ENCODE peak calls at places on chromosomes 11 and 22, in seven cellular contexts. A is AG09319, U is lower lobe of right lung, S is Calu3, D is endothelial cell, Y is dorsolateral prefrontal cortex, V is GM10248. G is an unnamed sample.

GRCh38 chr11:73274722-73275380 is 2.7 kb downstream of the P2RY6 start:
- DNase-seq in A (no peak), V (no peak), U (no peak), S (no peak), Y (no peak), D (no peak), G (no peak)

GRCh38 chr11:32466279-32466915 is 31.1 kb upstream of the WT1 start:
- DNase-seq in D (no peak), Y (no peak), S (no peak), A (no peak), V (no peak), U (no peak), G (no peak)

GRCh38 chr11:36431429-36432092 is 78.5 kb downstream of the TRAF6 start:
- DNase-seq in Y (no peak), S (peak), U (no peak), A (peak), V (no peak), D (no peak), G (peak)

GRCh38 chr22:19117111-19117512 is 5.1 kb downstream of the DGCR2 start:
- DNase-seq in U (no peak), S (no peak), V (no peak), A (no peak), D (no peak), Y (no peak), G (no peak)

GRCh38 chr11:72573380-72573949 is 100.8 kb downstream of the PDE2A start:
- DNase-seq in D (peak), A (no peak), V (peak), U (no peak), S (peak), Y (no peak), G (no peak)

GRCh38 chr11:35418282-35418846 is 994 bp downstream of the SLC1A2 start:
- DNase-seq in A (no peak), U (peak), S (peak), D (no peak), Y (peak), V (no peak), G (no peak)

GRCh38 chr11:26579683-26580082 is 7.6 kb upstream of the MUC15 start:
- DNase-seq in Y (no peak), S (no peak), D (no peak), A (no peak), U (no peak), V (no peak), G (no peak)

GRCh38 chr11:87101956-87102355 is 64.2 kb downstream of the TMEM135 start:
- DNase-seq in Y (no peak), S (no peak), A (no peak), D (no peak), V (no peak), U (no peak), G (no peak)

GRCh38 chr11:16815047-16815767 is 76.8 kb downstream of the C11orf58 start:
- DNase-seq in A (no peak), U (peak), Y (peak), D (no peak), V (no peak), S (no peak), G (no peak)

GRCh38 chr22:46060292-46061123 is 83.5 kb upstream of the WNT7B start:
- DNase-seq in Y (peak), V (no peak), D (no peak), U (peak), S (no peak), A (no peak), G (no peak)

GRCh38 chr11:48127521-48128183 is 89.0 kb upstream of the OR4B1 start:
- DNase-seq in S (no peak), A (no peak), U (no peak), D (no peak), V (no peak), Y (no peak), G (no peak)

GRCh38 chr22:19810381-19811141 is 44.1 kb downstream of the GNB1L start:
- DNase-seq in A (no peak), S (no peak), D (peak), U (peak), V (no peak), Y (no peak), G (no peak)

GRCh38 chr22:40654522-40655167 is 18.1 kb upstream of the MRTFA start:
- DNase-seq in Y (peak), D (peak), U (no peak), V (no peak), A (peak), S (peak), G (peak)

GRCh38 chr22:41810022-41810421 is 9.5 kb downstream of the CCDC134 start:
- DNase-seq in A (no peak), S (no peak), D (no peak), U (no peak), V (no peak), Y (no peak), G (no peak)

GRCh38 chr11:690738-691633 is 4.0 kb downstream of the DEAF1 start:
- DNase-seq in D (no peak), U (no peak), S (no peak), Y (peak), A (no peak), V (no peak), G (no peak)

GRCh38 chr11:95487391-95487790 is 256.4 kb upstream of the SESN3 start:
- DNase-seq in S (no peak), Y (no peak), V (peak), A (no peak), U (no peak), D (no peak), G (no peak)

GRCh38 chr22:27879923-27880322 is 39.1 kb downstream of the PITPNB start:
- DNase-seq in Y (no peak), S (peak), U (no peak), V (peak), A (no peak), D (peak), G (no peak)

GRCh38 chr11:120539681-120540369 is 28.3 kb downstream of the GRIK4 start:
- DNase-seq in U (no peak), V (no peak), S (no peak), A (no peak), D (no peak), Y (no peak), G (no peak)

GRCh38 chr11:20388096-20389055 is 860 bp downstream of the PRMT3 start:
- DNase-seq in V (peak), Y (no peak), U (no peak), D (no peak), A (no peak), S (peak), G (no peak)

GRCh38 chr11:105164226-105164625 is 24.7 kb upstream of the CARD18 start:
- DNase-seq in Y (no peak), D (no peak), A (no peak), U (no peak), S (no peak), V (no peak), G (no peak)

GRCh38 chr22:46074771-46075551 is 75.4 kb upstream of the PPARA start:
- DNase-seq in Y (no peak), D (no peak), V (no peak), S (peak), A (no peak), U (peak), G (no peak)

GRCh38 chr11:110472858-110473257 is 43.1 kb downstream of the FDX1 start:
- DNase-seq in A (no peak), S (peak), D (no peak), V (no peak), U (no peak), Y (no peak), G (no peak)

GRCh38 chr11:121544956-121545355 is 92.2 kb upstream of the SORL1-AS1 start:
- DNase-seq in S (no peak), V (no peak), A (no peak), Y (no peak), U (no peak), D (no peak), G (no peak)

GRCh38 chr11:87083029-87083428 is 45.3 kb downstream of the TMEM135 start:
- DNase-seq in Y (no peak), S (no peak), U (no peak), A (no peak), D (no peak), V (no peak), G (no peak)

GRCh38 chr11:130145975-130146776 is 13.4 kb upstream of the ST14 start:
- DNase-seq in A (no peak), V (no peak), D (peak), Y (no peak), S (peak), U (peak), G (no peak)
- TF ChIP-seq CTCF in A (peak), V (peak), D (no peak), Y (peak), S (no peak), U (peak), G (peak)

GRCh38 chr22:24437820-24438328 is 10.5 kb downstream of the ADORA2A start:
- DNase-seq in Y (no peak), U (no peak), A (no peak), S (no peak), D (no peak), V (peak), G (no peak)
- TF ChIP-seq CTCF in Y (no peak), U (no peak), A (no peak), S (no peak), D (no peak), V (no peak), G (no peak)

GRCh38 chr11:93359396-93359795 is 28.9 kb downstream of the DEUP1 start:
- DNase-seq in U (no peak), D (no peak), S (no peak), V (no peak), Y (no peak), A (no peak), G (no peak)

GRCh38 chr11:93361435-93361834 is 30.9 kb downstream of the DEUP1 start:
- DNase-seq in D (no peak), V (no peak), U (no peak), Y (no peak), A (no peak), S (no peak), G (no peak)
- TF ChIP-seq CTCF in D (peak), V (no peak), U (no peak), Y (no peak), A (no peak), S (no peak), G (no peak)

GRCh38 chr11:5274340-5274739 is 4.6 kb upstream of the HBE1 start:
- DNase-seq in S (no peak), D (no peak), A (no peak), V (no peak), Y (no peak), U (no peak), G (no peak)
- TF ChIP-seq CTCF in S (no peak), D (no peak), A (no peak), V (no peak), Y (no peak), U (no peak), G (no peak)

GRCh38 chr11:66263785-66264184 is 4.7 kb upstream of the RAB1B start:
- DNase-seq in A (no peak), Y (no peak), S (no peak), D (no peak), U (no peak), V (no peak), G (no peak)

GRCh38 chr11:66266378-66267038 is 1.9 kb upstream of the RAB1B start:
- DNase-seq in D (no peak), V (no peak), U (no peak), Y (no peak), A (no peak), S (no peak), G (no peak)

GRCh38 chr11:66265531-66266377 is 2.7 kb upstream of the RAB1B start:
- DNase-seq in U (no peak), V (no peak), A (no peak), D (no peak), S (no peak), Y (no peak), G (no peak)

GRCh38 chr11:66264383-66264782 is 4.1 kb upstream of the RAB1B start:
- DNase-seq in D (no peak), U (no peak), S (no peak), V (no peak), Y (no peak), A (no peak), G (no peak)

GRCh38 chr11:66264893-66265292 is 3.5 kb upstream of the RAB1B start:
- DNase-seq in Y (no peak), U (no peak), V (no peak), D (no peak), A (no peak), S (peak), G (no peak)
- TF ChIP-seq CTCF in Y (no peak), U (peak), V (peak), D (peak), A (peak), S (peak), G (peak)

GRCh38 chr11:134124660-134125451 is 56.0 kb downstream of the JAM3 start:
- DNase-seq in D (peak), S (peak), Y (peak), U (peak), A (no peak), V (no peak), G (no peak)
- TF ChIP-seq CTCF in D (no peak), S (no peak), Y (no peak), U (no peak), A (no peak), V (no peak), G (no peak)

DNA sequence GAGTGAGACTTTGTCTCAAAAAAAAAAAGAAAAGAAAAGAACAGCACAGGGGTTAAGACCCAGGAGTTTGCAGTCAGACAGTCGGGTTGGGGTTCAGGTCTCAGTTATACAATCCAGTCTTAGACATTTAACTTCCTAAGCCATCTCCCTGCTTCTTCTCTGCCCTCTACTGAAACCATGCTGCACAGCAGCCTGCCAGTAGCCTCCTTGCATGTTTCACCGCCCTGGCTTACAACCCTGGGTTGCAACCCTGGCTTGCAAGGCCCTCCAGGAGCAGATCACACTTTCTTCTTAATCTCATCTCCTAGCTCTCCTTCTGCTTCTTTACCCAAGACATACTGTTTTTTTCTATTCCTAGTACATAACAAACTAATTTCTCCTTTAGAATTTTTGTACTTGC is 5.9 kb upstream of the B3GAT3 start:
- DNase-seq in A (no peak), Y (no peak), U (no peak), D (no peak), V (no peak), S (no peak), G (no peak)
- TF ChIP-seq CTCF in A (no peak), Y (no peak), U (no peak), D (no peak), V (no peak), S (no peak), G (no peak)

GRCh38 chr11:76151561-76152085 is 54.7 kb downstream of the WNT11 start:
- DNase-seq in U (no peak), V (no peak), Y (no peak), S (no peak), D (no peak), A (no peak), G (no peak)

GRCh38 chr11:76149713-76150112 is 56.6 kb downstream of the WNT11 start:
- DNase-seq in A (no peak), S (no peak), Y (no peak), U (no peak), D (no peak), V (no peak), G (no peak)

GRCh38 chr11:76148207-76148606 is 58.1 kb downstream of the WNT11 start:
- DNase-seq in A (no peak), U (no peak), Y (no peak), D (no peak), V (no peak), S (no peak), G (no peak)

GRCh38 chr11:76148941-76149613 is 57.2 kb downstream of the WNT11 start:
- DNase-seq in D (no peak), Y (no peak), S (peak), V (no peak), A (no peak), U (no peak), G (no peak)

GRCh38 chr11:76150141-76150540 is 56.2 kb downstream of the WNT11 start:
- DNase-seq in A (no peak), D (no peak), Y (no peak), U (no peak), V (no peak), S (no peak), G (no peak)
- TF ChIP-seq CTCF in A (no peak), D (no peak), Y (no peak), U (no peak), V (no peak), S (no peak), G (no peak)

DNA sequence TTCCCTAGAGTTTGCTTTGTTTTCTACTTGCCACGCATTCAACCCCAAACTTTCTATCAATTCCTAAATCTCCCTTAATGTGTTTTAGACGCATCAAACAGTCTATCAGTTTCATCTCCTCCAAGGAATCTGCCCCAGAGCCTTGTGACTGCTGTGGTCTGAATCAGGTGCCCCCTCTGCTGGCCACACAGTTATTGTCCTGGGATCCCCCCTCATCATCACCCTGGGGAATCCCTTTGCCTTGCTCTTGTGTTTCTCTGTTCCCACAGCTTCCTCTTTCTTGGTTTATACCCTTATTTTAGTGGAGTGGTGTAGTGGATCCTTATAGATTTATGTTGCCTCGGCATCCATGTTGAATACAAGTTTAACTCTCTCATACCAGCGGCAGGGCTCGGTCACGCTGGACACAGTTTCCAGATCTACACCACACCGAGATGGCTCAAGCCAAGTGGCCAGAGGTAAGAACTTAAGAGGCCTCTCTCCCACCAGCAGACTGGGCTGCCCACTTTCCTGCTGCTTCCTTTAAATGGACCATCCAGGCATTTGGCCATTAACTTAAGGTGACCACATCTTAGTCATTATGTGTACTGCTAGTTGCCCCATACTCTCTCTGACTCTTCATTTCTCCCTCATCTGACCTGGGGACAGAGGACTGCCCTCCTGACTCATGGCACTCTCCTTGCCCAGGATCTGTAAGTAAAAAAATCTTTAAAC is 8.2 kb downstream of the UPB1 start:
- DNase-seq in D (peak), Y (peak), V (peak), S (peak), U (peak), A (no peak), G (no peak)
- TF ChIP-seq CTCF in D (peak), Y (peak), V (peak), S (peak), U (peak), A (peak), G (peak)

DNA sequence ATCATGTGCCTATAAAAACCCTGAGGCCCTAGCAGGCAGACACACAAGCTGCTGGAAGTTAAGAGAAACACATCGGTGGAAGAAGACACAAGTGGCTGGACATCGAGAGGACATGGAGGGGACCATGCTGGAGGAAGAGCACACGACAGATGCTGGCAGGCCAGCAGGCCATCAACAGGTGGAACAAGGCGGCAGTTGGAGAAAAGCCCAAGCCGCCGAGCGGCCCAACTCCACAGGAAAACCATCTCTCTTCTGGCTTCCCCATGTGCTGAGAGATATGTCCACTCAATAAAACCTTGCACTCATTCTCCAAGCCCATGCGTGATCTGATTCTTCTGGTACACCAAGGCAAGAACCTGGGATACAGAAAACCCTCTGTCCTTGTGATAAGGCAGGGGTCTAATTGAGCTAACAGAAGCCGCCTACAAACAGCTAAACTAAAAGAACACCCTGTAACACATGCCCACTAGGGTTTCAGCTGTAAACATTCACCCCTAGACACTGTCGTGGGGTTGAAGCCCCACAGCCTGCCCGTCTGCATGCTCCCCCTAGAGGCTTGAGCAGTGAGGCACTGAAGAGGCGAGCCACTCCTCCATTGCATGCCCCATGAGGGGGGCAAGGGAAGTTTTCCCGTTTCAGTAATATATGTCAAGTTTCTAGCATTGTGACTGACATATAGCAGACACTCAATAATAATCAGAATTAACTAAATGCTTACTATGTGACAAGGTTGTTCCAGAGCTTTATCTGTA is 39.0 kb upstream of the MMP20 start:
- DNase-seq in V (no peak), D (peak), A (no peak), U (no peak), S (peak), Y (no peak), G (no peak)
- TF ChIP-seq CTCF in V (peak), D (peak), A (peak), U (peak), S (no peak), Y (no peak), G (peak)

G was measured in retinal pigment epithelial cell.